ENCODE peak calls at places on chromosomes 3 and 15, in five cellular contexts. J is tibial artery, Z is coronary artery, W is A549, R is NCI-H460. C is an unnamed sample.

GRCh38 chr15:64180235-64180824 is 17.5 kb upstream of the PPIB start:
- DNase-seq in J (no peak), Z (no peak), W (no peak), R (no peak), C (no peak)

GRCh38 chr3:153289334-153289808 is 127.3 kb downstream of the RAP2B start:
- DNase-seq in J (no peak), Z (no peak), W (no peak), R (peak; percentile 41), C (no peak)

GRCh38 chr15:71051539-71051938 is 63.7 kb upstream of the THSD4 start:
- DNase-seq in J (no peak), Z (no peak), W (no peak), R (no peak), C (peak; percentile 57)

GRCh38 chr3:74602471-74602870 is 12.0 kb downstream of the CNTN3 start:
- DNase-seq in J (no peak), Z (no peak), W (no peak), R (no peak), C (no peak)

GRCh38 chr15:80852676-80853075 is 73.5 kb downstream of the CEMIP start:
- DNase-seq in J (no peak), Z (no peak), W (no peak), R (no peak), C (no peak)

GRCh38 chr3:5232570-5232969 is 45.1 kb downstream of the EDEM1 start:
- DNase-seq in J (no peak), Z (no peak), W (no peak), R (no peak), C (no peak)

GRCh38 chr15:51260262-51260661 is 78.1 kb downstream of the CYP19A1 start:
- DNase-seq in J (no peak), Z (no peak), W (no peak), R (no peak), C (no peak)

GRCh38 chr3:193874997-193875593 is 260.9 kb upstream of the HES1 start:
- DNase-seq in J (no peak), Z (no peak), W (no peak), R (no peak), C (no peak)

GRCh38 chr3:35707904-35708303 is 68.6 kb downstream of the ARPP21 start:
- DNase-seq in J (no peak), Z (no peak), W (no peak), R (no peak), C (no peak)

GRCh38 chr3:53890726-53891499 is 746 bp downstream of the SELENOK start:
- DNase-seq in J (no peak), Z (peak; percentile 72), W (peak; percentile 17), R (no peak), C (no peak)

GRCh38 chr3:157429703-157430102 is 6.9 kb upstream of the PTX3 start:
- DNase-seq in J (no peak), Z (no peak), W (no peak), R (no peak), C (no peak)

GRCh38 chr15:66749841-66750575 is 48.0 kb downstream of the SMAD6 start:
- DNase-seq in J (no peak), Z (no peak), W (no peak), R (no peak), C (no peak)

GRCh38 chr3:184284696-184285095 is 8.9 kb downstream of the ECE2 start:
- DNase-seq in J (no peak), Z (no peak), W (peak; percentile 78), R (peak; percentile 50), C (peak; percentile 48)

GRCh38 chr3:97990624-97991277 is 18.5 kb upstream of the RIOX2 start:
- DNase-seq in J (no peak), Z (no peak), W (no peak), R (no peak), C (no peak)

GRCh38 chr15:56082263-56082761 is 88.9 kb upstream of the NEDD4 start:
- DNase-seq in J (no peak), Z (no peak), W (no peak), R (no peak), C (no peak)

GRCh38 chr15:75836953-75837321 is 6.3 kb upstream of the UBE2Q2 start:
- DNase-seq in J (no peak), Z (no peak), W (no peak), R (no peak), C (no peak)

GRCh38 chr3:135559802-135560201 is 405.7 kb upstream of the PPP2R3A start:
- DNase-seq in J (no peak), Z (no peak), W (no peak), R (no peak), C (no peak)

GRCh38 chr3:105806361-105806760 is 62.5 kb downstream of the CBLB start:
- DNase-seq in J (no peak), Z (no peak), W (peak; percentile 16), R (no peak), C (no peak)

GRCh38 chr3:127769284-127770081 is 52.8 kb downstream of the MGLL start:
- DNase-seq in J (no peak), Z (no peak), W (no peak), R (no peak), C (no peak)

GRCh38 chr3:127065561-127066270 is 82.8 kb downstream of the PLXNA1 start:
- DNase-seq in J (peak; percentile 42), Z (no peak), W (no peak), R (no peak), C (no peak)

GRCh38 chr3:69282191-69282590 is 103.7 kb downstream of the FRMD4B start:
- DNase-seq in J (no peak), Z (no peak), W (no peak), R (no peak), C (no peak)

GRCh38 chr3:184381261-184382224 is 1.7 kb downstream of the CHRD start:
- DNase-seq in J (peak; percentile 83), Z (no peak), W (no peak), R (no peak), C (no peak)

GRCh38 chr3:21954709-21955108 is 203.7 kb upstream of the ZNF385D start:
- DNase-seq in J (no peak), Z (no peak), W (no peak), R (peak; percentile 21), C (no peak)

GRCh38 chr15:62588930-62589655 is 424.0 kb upstream of the C2CD4B start:
- DNase-seq in J (no peak), Z (no peak), W (no peak), R (no peak), C (no peak)

GRCh38 chr15:75107905-75108838 is 84.8 kb downstream of the PPCDC start:
- DNase-seq in J (peak; percentile 67), Z (no peak), W (peak; percentile 52), R (peak; percentile 35), C (peak; percentile 39)

GRCh38 chr3:99319961-99320360 is 318.4 kb upstream of the COL8A1 start:
- DNase-seq in J (no peak), Z (no peak), W (no peak), R (peak; percentile 69), C (peak; percentile 81)

GRCh38 chr15:39362832-39363561 is 217.9 kb upstream of the THBS1 start:
- DNase-seq in J (no peak), Z (no peak), W (no peak), R (no peak), C (peak; percentile 96)

GRCh38 chr15:84681822-84682221 is 23.8 kb upstream of the NMB start:
- DNase-seq in J (no peak), Z (no peak), W (no peak), R (no peak), C (no peak)

GRCh38 chr15:43514241-43515057 is 3.0 kb upstream of the MAP1A start:
- DNase-seq in J (no peak), Z (peak; percentile 73), W (no peak), R (no peak), C (no peak)

GRCh38 chr3:141538568-141538967 is 51.7 kb downstream of the RASA2 start:
- DNase-seq in J (no peak), Z (no peak), W (no peak), R (no peak), C (no peak)

C was measured in retinal pigment epithelial cell.